ENCODE peak calls at places on chromosomes 3 and 15, in six cellular contexts. One of them, this sample, is unnamed.

GRCh38 chr3:48656061-48656840 is 6.4 kb downstream of the CELSR3 start:
- DNase-seq in left cardiac atrium: peak
- DNase-seq in GM19239: peak
- DNase-seq in COR-L47: no peak
- DNase-seq in NCI-H2029: no peak
- DNase-seq in kidney epithelial cell: peak
- DNase-seq in this sample: no peak

GRCh38 chr3:119628816-119629445 is 31.2 kb downstream of the PLA1A start:
- DNase-seq in left cardiac atrium: no peak
- DNase-seq in GM19239: no peak
- DNase-seq in COR-L47: no peak
- DNase-seq in NCI-H2029: no peak
- DNase-seq in kidney epithelial cell: no peak
- DNase-seq in this sample: no peak

GRCh38 chr3:38706961-38707360 is 57.5 kb upstream of the SCN5A start:
- DNase-seq in left cardiac atrium: no peak
- DNase-seq in GM19239: no peak
- DNase-seq in COR-L47: no peak
- DNase-seq in NCI-H2029: no peak
- DNase-seq in kidney epithelial cell: no peak
- DNase-seq in this sample: no peak

GRCh38 chr3:14285526-14285925 is 106.9 kb downstream of the LSM3 start:
- DNase-seq in left cardiac atrium: no peak
- DNase-seq in GM19239: no peak
- DNase-seq in COR-L47: no peak
- DNase-seq in NCI-H2029: no peak
- DNase-seq in kidney epithelial cell: no peak
- DNase-seq in this sample: no peak

GRCh38 chr15:58348095-58348812 is 83.5 kb upstream of the LIPC start:
- DNase-seq in left cardiac atrium: no peak
- DNase-seq in GM19239: no peak
- DNase-seq in COR-L47: peak
- DNase-seq in NCI-H2029: peak
- DNase-seq in kidney epithelial cell: no peak
- DNase-seq in this sample: no peak

GRCh38 chr3:72391659-72392058 is 456.6 kb downstream of the SHQ1 start:
- DNase-seq in left cardiac atrium: no peak
- DNase-seq in GM19239: no peak
- DNase-seq in COR-L47: no peak
- DNase-seq in NCI-H2029: no peak
- DNase-seq in kidney epithelial cell: no peak
- DNase-seq in this sample: no peak

GRCh38 chr3:76026379-76026778 is 241.0 kb upstream of the ZNF717 start:
- DNase-seq in left cardiac atrium: no peak
- DNase-seq in GM19239: no peak
- DNase-seq in COR-L47: no peak
- DNase-seq in NCI-H2029: no peak
- DNase-seq in kidney epithelial cell: no peak
- DNase-seq in this sample: no peak

GRCh38 chr3:180036092-180036677 is 552 bp downstream of the PEX5L start:
- DNase-seq in left cardiac atrium: no peak
- DNase-seq in GM19239: peak
- DNase-seq in COR-L47: no peak
- DNase-seq in NCI-H2029: no peak
- DNase-seq in kidney epithelial cell: no peak
- DNase-seq in this sample: no peak

GRCh38 chr15:59250249-59250648 is 43.6 kb downstream of the LDHAL6B start:
- DNase-seq in left cardiac atrium: no peak
- DNase-seq in GM19239: no peak
- DNase-seq in COR-L47: no peak
- DNase-seq in NCI-H2029: no peak
- DNase-seq in kidney epithelial cell: no peak
- DNase-seq in this sample: no peak

GRCh38 chr3:97932387-97932801 is 39.8 kb downstream of the RIOX2 start:
- DNase-seq in left cardiac atrium: no peak
- DNase-seq in GM19239: no peak
- DNase-seq in COR-L47: no peak
- DNase-seq in NCI-H2029: no peak
- DNase-seq in kidney epithelial cell: no peak
- DNase-seq in this sample: no peak

GRCh38 chr3:127734754-127735473 is 62.2 kb downstream of the ABTB1 start:
- DNase-seq in left cardiac atrium: peak
- DNase-seq in GM19239: no peak
- DNase-seq in COR-L47: no peak
- DNase-seq in NCI-H2029: no peak
- DNase-seq in kidney epithelial cell: peak
- DNase-seq in this sample: peak